ENCODE peak calls at places on chromosomes 7 and 10, in five cellular contexts. S, T, X, P and H are unnamed samples.

GRCh38 chr7:153158204-153158603 is 398.7 kb downstream of the ACTR3B start:
- DNase-seq in S (no peak), T (no peak), X (no peak), P (no peak), H (no peak)

GRCh38 chr7:102094311-102094710 is 192.4 kb upstream of the SH2B2 start:
- DNase-seq in S (no peak), T (no peak), X (no peak), P (no peak), H (no peak)

GRCh38 chr10:96857613-96858012 is 25.5 kb downstream of the LCOR start:
- DNase-seq in S (no peak), T (no peak), X (no peak), P (no peak), H (no peak)

GRCh38 chr7:100679927-100680588 is 6.5 kb downstream of the GNB2 start:
- DNase-seq in S (peak; percentile 30), T (no peak), X (peak; percentile 65), P (no peak), H (no peak)

GRCh38 chr10:125156196-125156595 is 4.2 kb downstream of the CTBP2 start:
- DNase-seq in S (no peak), T (no peak), X (no peak), P (peak; percentile 22), H (no peak)

GRCh38 chr7:17289074-17289665 is 9.3 kb upstream of the AHR start:
- DNase-seq in S (no peak), T (no peak), X (peak; percentile 39), P (no peak), H (no peak)

GRCh38 chr10:75202321-75203096 is 8.1 kb upstream of the VDAC2 start:
- DNase-seq in S (peak; percentile 65), T (no peak), X (peak; percentile 86), P (no peak), H (peak; percentile 48)

GRCh38 chr10:91137011-91137643 is 83.3 kb upstream of the PCGF5 start:
- DNase-seq in S (no peak), T (no peak), X (no peak), P (no peak), H (no peak)

GRCh38 chr7:55440040-55440690 is 75.0 kb downstream of the LANCL2 start:
- DNase-seq in S (no peak), T (no peak), X (no peak), P (no peak), H (no peak)

GRCh38 chr10:78849115-78849514 is 219.7 kb upstream of the ZMIZ1 start:
- DNase-seq in S (no peak), T (no peak), X (no peak), P (no peak), H (no peak)